ENCODE peak calls at places on chromosome 11, in five cellular contexts. W is GM23248, F is body of pancreas, P is pancreas, S is HepG2. A is an unnamed sample. For H3K4me1, the result is how much of the 10 kb centered on the place peaks cover.

GRCh38 chr11:28621648-28622215 is 513.5 kb downstream of the METTL15 start:
- DNase-seq in W (peak), F (no peak), P (no peak), S (no peak), A (no peak)

GRCh38 chr11:83502041-83502440 is 215.9 kb upstream of the CCDC90B start:
- DNase-seq in W (no peak), F (no peak), P (no peak), S (no peak), A (no peak)

GRCh38 chr11:95337175-95337957 is 106.4 kb upstream of the SESN3 start:
- DNase-seq in W (peak), F (peak), P (no peak), S (no peak), A (peak)

GRCh38 chr11:120432056-120433018 is 79.2 kb upstream of the GRIK4 start:
- DNase-seq in W (peak), F (no peak), P (peak), S (peak), A (peak)

GRCh38 chr11:28259177-28259843 is 151.1 kb downstream of the METTL15 start:
- DNase-seq in W (no peak), F (no peak), P (no peak), S (no peak), A (no peak)

GRCh38 chr11:41879186-41879738 is 419.8 kb upstream of the LRRC4C start:
- DNase-seq in W (peak), F (no peak), P (no peak), S (no peak), A (no peak)

GRCh38 chr11:127259118-127259517 is 258.5 kb upstream of the KIRREL3 start:
- DNase-seq in W (no peak), F (no peak), P (no peak), S (no peak), A (no peak)

GRCh38 chr11:2990617-2991476 is 1.3 kb downstream of the NAP1L4 start:
- DNase-seq in W (peak), F (peak), P (no peak), S (peak), A (no peak)

GRCh38 chr11:16527525-16528246 is 171.3 kb upstream of the SOX6 start:
- DNase-seq in W (no peak), F (no peak), P (no peak), S (no peak), A (no peak)

GRCh38 chr11:124415356-124415923 is 9.2 kb downstream of the OR8B4 start:
- DNase-seq in W (peak), F (no peak), P (no peak), S (peak), A (peak)

GRCh38 chr11:26860411-26860810 is 133.5 kb upstream of the FIBIN start:
- DNase-seq in W (no peak), F (no peak), P (no peak), S (no peak), A (no peak)

GRCh38 chr11:117300773-117301172 is 9.6 kb downstream of the BACE1-AS start:
- DNase-seq in W (peak), F (no peak), P (no peak), S (no peak), A (peak)

GRCh38 chr11:19728436-19728835 is 15.8 kb downstream of the NAV2 start:
- DNase-seq in W (peak), F (no peak), P (no peak), S (no peak), A (no peak)

GRCh38 chr11:119373917-119374631 is 7.4 kb downstream of the USP2 start:
- DNase-seq in W (peak), F (peak), P (peak), S (peak), A (peak)
- H3K4me1 ChIP-seq in W (under half), F (half or more), P (under half), S (half or more), A (under half)

GRCh38 chr11:47566166-47566546 is 757 bp downstream of the PTPMT1 start:
- DNase-seq in W (peak), F (peak), P (no peak), S (no peak), A (no peak)
- H3K27ac ChIP-seq in W (no peak), F (peak), P (peak), S (peak), A (peak)

GRCh38 chr11:64918056-64918455 is 1.0 kb upstream of the ATG2A start:
- DNase-seq in W (peak), F (no peak), P (no peak), S (peak), A (peak)
- H3K4me3 ChIP-seq in W (peak), F (no peak), P (peak), S (peak), A (peak)

DNA sequence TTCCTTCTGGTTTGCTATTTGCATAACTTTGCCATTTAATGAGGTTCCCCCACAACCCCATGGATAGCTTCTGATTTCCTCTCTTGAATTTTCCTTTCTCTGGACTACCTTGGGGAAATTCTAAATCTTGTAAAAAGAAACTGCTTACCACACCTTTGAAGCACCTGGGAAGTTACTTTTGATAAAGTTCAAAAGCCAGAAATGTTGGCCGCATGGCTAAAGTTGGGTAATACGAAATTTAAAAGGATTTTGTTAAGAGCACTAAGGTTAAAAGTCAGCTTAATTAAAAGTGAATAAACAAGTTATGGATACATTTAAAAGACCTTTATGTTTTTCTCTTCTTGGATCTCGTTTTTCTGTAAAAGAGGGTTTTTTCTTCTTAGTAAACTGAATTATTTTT is 5.5 kb downstream of the CASP4 start:
- DNase-seq in W (no peak), F (no peak), P (no peak), S (no peak), A (no peak)
- H3K4me1 ChIP-seq in W (under half), F (under half), P (under half), S (under half), A (under half)

GRCh38 chr11:130428692-130429681 is 578 bp upstream of the ADAMTS8 start:
- DNase-seq in W (no peak), F (no peak), P (no peak), S (no peak), A (no peak)
- H3K27ac ChIP-seq in W (no peak), F (no peak), P (no peak), S (no peak), A (no peak)